ENCODE peak calls at places on chromosomes 5 and 9, in six cellular contexts. A, H, J, F, V and T are unnamed samples.

GRCh38 chr9:86902606-86903460 is 44.5 kb downstream of the GAS1 start:
- DNase-seq in A (no peak), H (no peak), J (no peak), F (no peak), V (no peak), T (no peak)

GRCh38 chr5:13511442-13511841 is 433.0 kb downstream of the DNAH5 start:
- DNase-seq in A (no peak), H (no peak), J (no peak), F (no peak), V (no peak), T (no peak)

GRCh38 chr9:76984476-76984875 is 35.0 kb upstream of the FOXB2 start:
- DNase-seq in A (no peak), H (no peak), J (no peak), F (no peak), V (no peak), T (no peak)

GRCh38 chr5:73499756-73500155 is 1.5 kb downstream of the BTF3 start:
- DNase-seq in A (no peak), H (no peak), J (no peak), F (no peak), V (no peak), T (no peak)

GRCh38 chr5:65986796-65987195 is 60.4 kb downstream of the ERBIN start:
- DNase-seq in A (no peak), H (no peak), J (peak), F (no peak), V (no peak), T (no peak)

GRCh38 chr5:141864371-141865370 is 13.5 kb downstream of the PCDH1 start:
- DNase-seq in A (no peak), H (no peak), J (peak), F (no peak), V (no peak), T (no peak)

GRCh38 chr9:35073276-35073607 is 817 bp upstream of the VCP start:
- DNase-seq in A (no peak), H (no peak), J (no peak), F (no peak), V (no peak), T (peak)

GRCh38 chr9:17832812-17833211 is 253.9 kb downstream of the SH3GL2 start:
- DNase-seq in A (no peak), H (no peak), J (no peak), F (no peak), V (no peak), T (no peak)

GRCh38 chr5:75138674-75139073 is 86.3 kb upstream of the GCNT4 start:
- DNase-seq in A (no peak), H (no peak), J (no peak), F (no peak), V (no peak), T (no peak)

GRCh38 chr9:137426018-137426681 is 3.0 kb downstream of the NOXA1 start:
- DNase-seq in A (no peak), H (no peak), J (no peak), F (no peak), V (no peak), T (no peak)

GRCh38 chr9:91949293-91949945 is 609 bp downstream of the ROR2 start:
- DNase-seq in A (no peak), H (no peak), J (no peak), F (peak), V (no peak), T (no peak)

GRCh38 chr5:158943057-158943456 is 156.7 kb downstream of the EBF1 start:
- DNase-seq in A (no peak), H (peak), J (no peak), F (no peak), V (no peak), T (no peak)

GRCh38 chr5:132257131-132258101 is at the start of gene PDLIM4:
- DNase-seq in A (no peak), H (no peak), J (no peak), F (peak), V (no peak), T (no peak)

GRCh38 chr5:136506131-136506530 is 140.8 kb upstream of the TRPC7 start:
- DNase-seq in A (no peak), H (no peak), J (no peak), F (no peak), V (no peak), T (no peak)

GRCh38 chr9:124852829-124853531 is at the start of gene WDR38:
- DNase-seq in A (peak), H (peak), J (peak), F (peak), V (peak), T (peak)

GRCh38 chr9:80061940-80062339 is 490.2 kb downstream of the TLE4 start:
- DNase-seq in A (peak), H (peak), J (no peak), F (peak), V (no peak), T (no peak)

GRCh38 chr9:130672466-130672865 is 8.1 kb downstream of the PRDM12 start:
- DNase-seq in A (no peak), H (no peak), J (no peak), F (no peak), V (no peak), T (no peak)

GRCh38 chr5:87393331-87393730 is 19.4 kb downstream of the CCNH start:
- DNase-seq in A (no peak), H (peak), J (no peak), F (no peak), V (no peak), T (no peak)